ENCODE peak calls at places on chromosomes 16 and 17, in ten cellular contexts. O is heart left ventricle; Q is cardiac muscle cell; U is spleen; H is heart right ventricle; B is keratinocyte; X is endothelial cell of umbilical vein; M is CD8-positive, alpha-beta memory T cell; G is adrenal gland; N is Peyer's patch. T is an unnamed sample. For H3K4me1, the result is how much of the 10 kb centered on the place peaks cover.

GRCh38 chr17:8375738-8376259 is 705 bp downstream of the KRABD2 start:
- DNase-seq in G (peak), N (no peak), X (no peak), H (no peak), O (no peak), Q (no peak), U (no peak), B (no peak), M (no peak), T (no peak)

GRCh38 chr17:2395258-2396170 is 5.3 kb downstream of the MNT start:
- DNase-seq in O (no peak), N (no peak), U (peak), Q (peak), B (no peak), X (peak), H (no peak), M (no peak), G (peak), T (peak)

GRCh38 chr17:42034059-42034458 is 14.2 kb downstream of the NKIRAS2 start:
- DNase-seq in H (no peak), X (no peak), O (no peak), U (no peak), N (no peak), M (no peak), B (no peak), Q (no peak), G (no peak), T (no peak)

GRCh38 chr16:69270831-69271230 is 40.3 kb upstream of the VPS4A start:
- DNase-seq in X (no peak), N (no peak), M (no peak), U (no peak), Q (no peak), G (no peak), H (no peak), O (no peak), B (no peak), T (no peak)

GRCh38 chr16:66354321-66354854 is 12.1 kb upstream of the CDH5 start:
- DNase-seq in U (peak), M (no peak), N (no peak), O (no peak), X (no peak), B (no peak), G (no peak), H (no peak), Q (no peak), T (no peak)

GRCh38 chr16:53881371-53881770 is 177.4 kb downstream of the FTO start:
- DNase-seq in X (no peak), H (no peak), G (peak), U (no peak), B (peak), N (no peak), O (no peak), M (no peak), Q (no peak), T (no peak)

GRCh38 chr16:29985271-29985811 is 10.1 kb downstream of the HIRIP3 start:
- DNase-seq in N (peak), H (no peak), M (no peak), B (no peak), U (peak), O (no peak), G (no peak), X (no peak), Q (no peak), T (no peak)

GRCh38 chr17:44795421-44795820 is 34.7 kb downstream of the GJC1 start:
- DNase-seq in Q (no peak), B (no peak), X (no peak), U (no peak), H (no peak), O (no peak), N (no peak), G (no peak), M (no peak), T (no peak)

GRCh38 chr16:24906199-24906808 is 60.5 kb downstream of the SLC5A11 start:
- DNase-seq in H (no peak), G (no peak), U (peak), B (no peak), Q (no peak), M (no peak), X (peak), N (no peak), O (no peak), T (no peak)

GRCh38 chr17:52660692-52661091 is 502.2 kb upstream of the CA10 start:
- DNase-seq in M (no peak), X (no peak), H (no peak), Q (no peak), N (no peak), O (no peak), G (no peak), B (no peak), U (no peak), T (no peak)

GRCh38 chr16:69467531-69468204 is 43.2 kb downstream of the CYB5B start:
- DNase-seq in M (no peak), G (no peak), B (no peak), X (no peak), Q (no peak), H (no peak), O (no peak), N (no peak), U (no peak), T (no peak)

GRCh38 chr17:50460831-50461526 is 7.7 kb downstream of the CHAD start:
- DNase-seq in X (no peak), Q (no peak), G (no peak), O (no peak), N (no peak), U (peak), B (no peak), H (no peak), M (no peak), T (no peak)

GRCh38 chr16:4656221-4656620 is 31.6 kb downstream of the MGRN1 start:
- DNase-seq in U (no peak), X (no peak), B (no peak), G (no peak), O (no peak), M (no peak), Q (no peak), N (no peak), H (no peak), T (no peak)

GRCh38 chr17:73293480-73293911 is 18.3 kb downstream of the CDC42EP4 start:
- DNase-seq in N (no peak), G (peak), X (no peak), B (no peak), Q (no peak), U (no peak), O (peak), H (no peak), M (no peak), T (peak)

GRCh38 chr17:603405-604193 is 111.0 kb downstream of the VPS53 start:
- DNase-seq in G (no peak), B (no peak), X (no peak), O (no peak), M (no peak), N (no peak), Q (no peak), H (no peak), U (no peak), T (no peak)

GRCh38 chr16:72256398-72257048 is 84.6 kb upstream of the PMFBP1 start:
- DNase-seq in O (no peak), B (no peak), M (no peak), G (no peak), N (no peak), Q (no peak), U (no peak), H (no peak), X (no peak), T (no peak)

GRCh38 chr17:68288804-68289203 is 2.1 kb downstream of the SLC16A6 start:
- DNase-seq in B (no peak), G (peak), M (no peak), X (no peak), H (no peak), Q (no peak), N (no peak), O (no peak), U (no peak), T (no peak)
- H3K4me1 ChIP-seq in B (under half), G (under half), M (under half), X (under half), H (under half), Q (under half), N (under half), O (under half), U (under half), T (under half)

DNA sequence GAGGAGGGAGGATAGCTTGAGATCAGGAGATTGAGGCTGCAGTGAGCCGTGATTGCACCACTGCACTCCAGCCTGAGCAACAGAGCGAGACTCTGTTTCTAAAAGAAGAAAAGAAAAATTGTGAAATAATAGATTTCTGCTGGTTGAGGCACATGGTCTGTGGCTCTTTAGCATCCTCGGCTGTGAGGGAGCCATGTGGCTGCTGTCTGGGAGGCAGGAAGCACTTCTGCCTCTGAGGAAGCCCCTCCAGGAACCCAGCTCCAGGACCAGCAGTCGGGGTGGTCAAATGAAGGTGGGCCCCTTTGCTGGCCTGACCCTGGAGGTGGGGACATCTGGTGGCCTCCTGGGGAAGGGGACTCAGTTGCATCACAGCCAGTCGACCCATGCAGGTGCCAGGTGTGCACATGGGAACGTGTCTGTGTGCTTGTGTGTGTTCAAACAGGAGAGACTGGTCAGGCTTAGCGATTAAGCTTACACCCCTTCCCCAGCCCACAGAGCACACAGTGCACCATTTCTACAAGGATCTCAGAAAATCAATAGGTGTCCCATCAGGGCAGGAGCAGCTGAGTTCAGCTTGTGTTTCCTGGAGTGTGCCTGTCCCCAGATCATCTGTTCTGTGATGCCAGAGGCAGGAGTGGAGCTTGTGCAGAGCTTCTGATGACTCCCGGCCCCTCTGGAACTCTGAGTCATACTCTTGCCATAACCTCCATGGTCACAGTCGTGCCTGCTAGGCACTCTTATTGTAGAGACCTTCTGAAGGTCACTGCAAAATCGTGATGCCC is 24.3 kb upstream of the MGAT5B start:
- DNase-seq in N (no peak), H (no peak), U (no peak), B (no peak), Q (no peak), M (no peak), X (no peak), O (no peak), G (no peak), T (no peak)
- H3K4me1 ChIP-seq in N (under half), H (under half), U (under half), B (under half), Q (under half), M (under half), X (under half), O (under half), G (under half), T (under half)

GRCh38 chr17:57899391-57899790 is 49.5 kb upstream of the MRPS23 start:
- DNase-seq in U (no peak), N (no peak), Q (no peak), H (no peak), G (no peak), O (no peak), B (no peak), M (no peak), X (no peak), T (no peak)

GRCh38 chr17:57902117-57902799 is 52.4 kb upstream of the MRPS23 start:
- DNase-seq in B (no peak), N (no peak), Q (no peak), X (no peak), U (no peak), H (no peak), M (no peak), G (no peak), O (no peak), T (no peak)

GRCh38 chr17:57900991-57901743 is 51.3 kb upstream of the MRPS23 start:
- DNase-seq in N (no peak), G (no peak), B (peak), M (no peak), O (no peak), X (no peak), U (no peak), Q (no peak), H (no peak), T (peak)

GRCh38 chr17:57898487-57899311 is 48.9 kb upstream of the MRPS23 start:
- DNase-seq in Q (peak), N (no peak), U (no peak), G (peak), B (no peak), M (no peak), X (no peak), O (peak), H (peak), T (peak)

GRCh38 chr17:57899822-57900221 is 50.0 kb upstream of the MRPS23 start:
- DNase-seq in M (no peak), B (no peak), G (peak), O (no peak), Q (no peak), X (no peak), N (peak), H (peak), U (peak), T (peak)
- H3K4me1 ChIP-seq in M (under half), B (half or more), G (under half), O (half or more), Q (under half), X (under half), N (under half), H (half or more), U (half or more), T (under half)

GRCh38 chr16:85614338-85615013 is 1.4 kb downstream of the GSE1 start:
- DNase-seq in M (no peak), O (no peak), B (no peak), Q (peak), H (no peak), N (no peak), U (peak), X (no peak), G (no peak), T (no peak)
- H3K4me1 ChIP-seq in M (under half), O (half or more), B (under half), Q (under half), H (half or more), N (under half), U (half or more), X (under half), G (half or more), T (under half)

GRCh38 chr17:28053044-28053670 is 10.7 kb downstream of the NLK start:
- DNase-seq in U (no peak), X (no peak), N (no peak), H (no peak), O (no peak), B (no peak), G (no peak), Q (no peak), M (no peak), T (no peak)

GRCh38 chr17:28057731-28058246 is 15.3 kb downstream of the NLK start:
- DNase-seq in M (no peak), U (no peak), Q (no peak), O (no peak), H (no peak), N (no peak), G (no peak), B (no peak), X (no peak), T (no peak)

GRCh38 chr17:28056276-28056620 is 13.8 kb downstream of the NLK start:
- DNase-seq in M (no peak), H (no peak), O (no peak), B (no peak), U (no peak), X (no peak), N (no peak), G (no peak), Q (no peak), T (no peak)

GRCh38 chr17:28053725-28054124 is 11.2 kb downstream of the NLK start:
- DNase-seq in O (no peak), N (no peak), X (no peak), G (no peak), M (no peak), Q (no peak), H (no peak), U (no peak), B (no peak), T (no peak)

GRCh38 chr17:28055546-28056275 is 13.2 kb downstream of the NLK start:
- DNase-seq in H (no peak), Q (no peak), G (no peak), X (no peak), B (no peak), O (no peak), U (no peak), M (no peak), N (no peak), T (no peak)
- H3K4me1 ChIP-seq in H (under half), Q (under half), G (under half), X (under half), B (under half), O (under half), U (half or more), M (under half), N (under half), T (under half)

GRCh38 chr17:46144246-46144645 is 49.0 kb downstream of the KANSL1 start:
- DNase-seq in U (no peak), Q (no peak), X (no peak), B (no peak), G (no peak), H (no peak), M (no peak), O (no peak), N (no peak), T (no peak)

GRCh38 chr17:46141645-46142044 is 51.6 kb downstream of the KANSL1 start:
- DNase-seq in M (no peak), O (no peak), X (no peak), U (no peak), B (no peak), Q (no peak), N (no peak), H (no peak), G (no peak), T (no peak)

GRCh38 chr17:46140645-46141197 is 52.5 kb downstream of the KANSL1 start:
- DNase-seq in U (no peak), N (no peak), O (no peak), Q (no peak), X (no peak), H (no peak), M (no peak), G (no peak), B (no peak), T (no peak)

GRCh38 chr17:46147167-46147749 is 46.0 kb downstream of the KANSL1 start:
- DNase-seq in M (no peak), B (no peak), X (no peak), O (no peak), N (no peak), U (no peak), G (no peak), H (no peak), Q (no peak), T (no peak)

DNA sequence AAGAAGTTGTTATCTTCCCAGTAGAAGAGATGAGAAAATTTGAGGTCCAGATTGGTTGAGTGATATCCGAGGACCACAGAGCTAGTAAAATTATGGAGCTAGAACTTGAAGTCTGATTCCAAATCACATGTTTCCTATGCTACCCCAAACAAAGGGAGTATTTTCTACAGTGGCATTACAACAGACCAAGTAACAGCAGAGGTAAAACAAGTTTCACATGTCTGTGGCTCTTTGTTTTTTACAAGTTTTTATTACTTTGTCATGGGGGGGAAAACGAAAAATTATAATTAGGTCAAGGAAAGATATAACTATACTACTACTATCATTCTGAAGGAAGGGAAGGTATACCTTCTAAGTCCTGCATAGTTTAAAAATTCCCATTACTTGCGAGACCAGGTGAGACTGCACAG is 49.4 kb downstream of the KANSL1 start:
- DNase-seq in Q (no peak), B (no peak), N (no peak), X (no peak), M (no peak), H (no peak), U (no peak), G (no peak), O (no peak), T (no peak)
- H3K4me1 ChIP-seq in Q (under half), B (under half), N (under half), X (under half), M (half or more), H (under half), U (half or more), G (under half), O (under half), T (under half)

DNA sequence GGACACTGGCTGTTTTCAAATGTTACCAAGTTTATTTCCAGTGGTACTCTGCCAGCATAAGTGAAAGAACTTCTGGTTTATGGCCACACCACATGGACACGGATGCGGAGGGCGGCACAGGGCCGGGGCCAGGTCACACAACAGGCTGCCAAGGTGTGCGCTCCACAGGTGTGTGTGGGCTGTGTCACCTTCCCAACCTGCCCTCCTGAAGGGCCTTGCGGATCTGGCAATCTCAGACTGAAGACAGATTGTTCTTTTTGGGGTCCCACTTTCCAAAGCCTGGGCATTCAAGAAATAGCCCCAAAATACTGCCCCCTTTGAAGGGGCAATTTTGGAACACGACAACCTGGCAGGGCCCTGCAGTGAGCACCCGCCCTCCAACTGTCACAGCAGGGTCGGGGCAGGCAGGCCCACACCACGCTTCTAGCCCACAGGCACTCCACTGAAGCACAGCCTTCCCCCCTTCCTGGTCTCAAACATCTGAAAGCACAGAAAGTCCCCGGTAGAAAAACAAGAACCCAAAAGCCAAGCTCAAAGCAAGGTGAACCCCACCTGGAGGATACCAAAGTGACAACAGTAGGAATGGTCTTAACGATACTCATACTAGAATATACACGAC is 3.5 kb downstream of the CSNK1D start:
- DNase-seq in X (no peak), G (no peak), B (no peak), Q (no peak), N (no peak), H (no peak), O (no peak), U (peak), M (no peak), T (no peak)
- H3K4me1 ChIP-seq in X (under half), G (half or more), B (under half), Q (under half), N (under half), H (half or more), O (half or more), U (half or more), M (half or more), T (under half)

GRCh38 chr17:62057696-62058095 is 7.4 kb downstream of the MED13 start:
- DNase-seq in B (no peak), M (no peak), Q (no peak), H (no peak), N (no peak), O (no peak), U (no peak), G (no peak), X (no peak), T (no peak)
- H3K4me1 ChIP-seq in B (under half), M (under half), Q (under half), H (under half), N (under half), O (under half), U (half or more), G (under half), X (under half), T (under half)

T was measured in lung.